ENCODE peak calls at places on chromosomes 5 and 9, in nine cellular contexts. S, E, G, B, H, I, J, L and O are unnamed samples.

GRCh38 chr9:19102181-19102630 is 498 bp downstream of the HAUS6 start:
- DNase-seq in S (peak), E (peak), G (peak), B (peak), H (peak), I (peak), J (no peak), L (no peak), O (peak)

GRCh38 chr5:102796481-102796880 is 41.4 kb downstream of the PAM start:
- DNase-seq in S (no peak), E (no peak), G (no peak), B (no peak), H (no peak), I (no peak), J (no peak), L (no peak), O (no peak)

GRCh38 chr9:131758972-131759647 is 19.2 kb upstream of the RAPGEF1 start:
- DNase-seq in S (no peak), E (no peak), G (no peak), B (no peak), H (no peak), I (no peak), J (no peak), L (no peak), O (no peak)

GRCh38 chr5:110840347-110840960 is 101.6 kb downstream of the SLC25A46 start:
- DNase-seq in S (no peak), E (no peak), G (peak), B (no peak), H (peak), I (no peak), J (no peak), L (no peak), O (no peak)

GRCh38 chr5:73312146-73312871 is 136.3 kb downstream of the FOXD1 start:
- DNase-seq in S (no peak), E (no peak), G (no peak), B (no peak), H (no peak), I (no peak), J (no peak), L (no peak), O (peak)

GRCh38 chr5:167160388-167160787 is 1131.1 kb upstream of the WWC1 start:
- DNase-seq in S (no peak), E (no peak), G (no peak), B (no peak), H (no peak), I (no peak), J (no peak), L (no peak), O (no peak)

GRCh38 chr9:126861707-126862460 is 1.4 kb downstream of the ZBTB34 start:
- DNase-seq in S (no peak), E (no peak), G (no peak), B (no peak), H (no peak), I (no peak), J (no peak), L (no peak), O (peak)

GRCh38 chr9:137540536-137540935 is 9.7 kb downstream of the PNPLA7 start:
- DNase-seq in S (no peak), E (no peak), G (no peak), B (no peak), H (no peak), I (no peak), J (no peak), L (no peak), O (no peak)

GRCh38 chr5:139340051-139340450 is 1.6 kb upstream of the PAIP2 start:
- DNase-seq in S (no peak), E (no peak), G (no peak), B (no peak), H (no peak), I (no peak), J (no peak), L (no peak), O (no peak)

GRCh38 chr5:74895906-74896305 is 29.7 kb upstream of the FAM169A start:
- DNase-seq in S (no peak), E (no peak), G (no peak), B (no peak), H (no peak), I (no peak), J (no peak), L (peak), O (no peak)

GRCh38 chr9:83062011-83062652 is 810 bp downstream of the RASEF start:
- DNase-seq in S (peak), E (peak), G (no peak), B (peak), H (peak), I (peak), J (no peak), L (no peak), O (no peak)

GRCh38 chr9:121277026-121277425 is 9.1 kb downstream of the GSN start:
- DNase-seq in S (no peak), E (no peak), G (no peak), B (no peak), H (no peak), I (no peak), J (no peak), L (no peak), O (no peak)

GRCh38 chr9:124780060-124780756 is 3.3 kb downstream of the OLFML2A start:
- DNase-seq in S (no peak), E (no peak), G (peak), B (no peak), H (no peak), I (no peak), J (no peak), L (no peak), O (no peak)

DNA sequence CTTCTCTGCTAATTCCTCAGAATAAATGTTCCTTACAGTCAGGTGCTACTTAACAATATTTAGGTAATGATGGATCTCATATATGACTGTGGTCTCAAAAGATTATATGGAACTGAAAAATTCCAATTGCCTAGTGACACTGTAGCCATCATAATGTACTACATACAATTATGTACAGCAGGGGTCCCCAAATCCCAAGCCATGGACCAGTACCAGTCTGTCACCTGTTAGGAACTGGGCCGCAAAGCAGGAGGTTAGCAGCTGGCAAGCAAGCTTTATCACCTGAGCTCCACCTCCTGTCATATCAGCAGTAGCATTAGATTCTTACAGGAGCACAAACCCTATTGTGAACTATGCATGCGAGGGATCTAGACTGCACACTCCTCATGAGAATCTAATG is 69.6 kb downstream of the NR2F1-AS1 start:
- DNase-seq in S (no peak), E (no peak), G (no peak), B (no peak), H (no peak), I (no peak), J (no peak), L (no peak), O (no peak)
- TF ChIP-seq CTCF in S (no peak), E (no peak), G (no peak), B (no peak), H (no peak), I (no peak), J (no peak), L (no peak), O (no peak)

DNA sequence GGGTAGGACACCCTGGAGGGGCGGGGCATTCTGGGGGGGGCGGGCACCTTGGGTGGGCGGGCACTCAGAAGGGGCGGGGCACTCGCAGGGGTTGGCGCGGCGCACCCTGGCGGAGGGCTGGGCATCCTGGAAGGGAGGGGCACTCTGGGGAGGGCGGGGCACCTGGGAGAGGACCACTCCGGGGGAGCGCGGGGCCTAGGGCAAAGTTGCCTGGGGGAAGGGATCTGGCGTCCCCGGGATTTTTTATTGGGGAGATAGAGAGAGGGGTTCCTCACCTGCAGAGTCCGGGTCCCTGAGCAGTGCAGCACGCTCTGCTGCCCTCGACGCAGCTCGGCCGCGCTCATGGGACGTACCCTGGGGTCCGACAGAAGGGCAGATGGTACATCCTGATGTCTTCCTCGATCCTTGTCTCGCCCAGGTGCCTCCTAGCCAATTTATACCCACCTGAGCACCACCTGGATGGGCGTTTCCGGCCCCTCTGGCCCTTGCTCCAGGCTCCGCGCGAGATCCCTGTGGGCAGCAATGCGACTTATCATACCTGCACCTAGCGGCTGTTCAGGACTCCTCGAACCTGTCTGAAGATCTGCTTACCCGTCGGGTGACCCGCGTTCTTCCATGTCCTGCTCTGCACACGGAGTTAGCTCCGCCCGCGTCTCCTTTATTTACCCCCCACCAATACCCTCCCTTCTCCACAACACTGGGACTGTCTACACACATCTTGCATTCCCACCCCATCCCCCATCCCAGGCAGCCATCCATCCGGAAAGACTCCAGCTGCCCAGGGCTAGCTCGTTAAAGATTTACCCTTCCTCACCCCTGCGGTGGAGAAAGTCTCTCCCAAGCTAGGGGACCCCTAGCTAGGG is at the start of gene KIF12:
- DNase-seq in S (peak), E (peak), G (no peak), B (peak), H (peak), I (peak), J (peak), L (no peak), O (peak)
- TF ChIP-seq CTCF in S (no peak), E (no peak), G (no peak), B (no peak), H (no peak), I (no peak), J (no peak), L (no peak), O (no peak)

GRCh38 chr9:92247981-92248380 is 45.5 kb downstream of the IARS1 start:
- DNase-seq in S (no peak), E (no peak), G (no peak), B (no peak), H (no peak), I (no peak), J (no peak), L (no peak), O (no peak)

GRCh38 chr9:92247296-92247695 is 46.2 kb downstream of the IARS1 start:
- DNase-seq in S (no peak), E (no peak), G (no peak), B (no peak), H (no peak), I (no peak), J (no peak), L (no peak), O (no peak)

GRCh38 chr9:92245005-92245797 is 48.3 kb downstream of the IARS1 start:
- DNase-seq in S (no peak), E (no peak), G (no peak), B (no peak), H (no peak), I (no peak), J (no peak), L (no peak), O (no peak)

GRCh38 chr9:92242115-92242778 is 51.2 kb downstream of the IARS1 start:
- DNase-seq in S (peak), E (no peak), G (no peak), B (peak), H (no peak), I (no peak), J (no peak), L (no peak), O (no peak)

GRCh38 chr9:92242779-92243136 is 50.7 kb downstream of the IARS1 start:
- DNase-seq in S (no peak), E (no peak), G (no peak), B (no peak), H (no peak), I (no peak), J (no peak), L (no peak), O (no peak)
- TF ChIP-seq CTCF in S (no peak), E (no peak), G (no peak), B (no peak), H (no peak), I (no peak), J (no peak), L (no peak), O (no peak)

GRCh38 chr5:155050384-155051019 is 36.9 kb downstream of the KIF4B start:
- DNase-seq in S (no peak), E (no peak), G (no peak), B (no peak), H (no peak), I (no peak), J (no peak), L (no peak), O (no peak)

GRCh38 chr5:155052532-155052931 is 39.0 kb downstream of the KIF4B start:
- DNase-seq in S (no peak), E (no peak), G (no peak), B (no peak), H (no peak), I (no peak), J (no peak), L (no peak), O (no peak)

GRCh38 chr5:155046591-155046990 is 33.0 kb downstream of the KIF4B start:
- DNase-seq in S (no peak), E (no peak), G (no peak), B (no peak), H (no peak), I (no peak), J (no peak), L (no peak), O (no peak)

GRCh38 chr5:155047818-155048217 is 34.3 kb downstream of the KIF4B start:
- DNase-seq in S (no peak), E (no peak), G (no peak), B (no peak), H (no peak), I (no peak), J (no peak), L (no peak), O (no peak)

GRCh38 chr5:155049569-155050383 is 36.2 kb downstream of the KIF4B start:
- DNase-seq in S (no peak), E (peak), G (no peak), B (peak), H (no peak), I (peak), J (no peak), L (no peak), O (no peak)
- TF ChIP-seq CTCF in S (no peak), E (peak), G (no peak), B (peak), H (no peak), I (peak), J (no peak), L (no peak), O (no peak)

GRCh38 chr9:130172858-130173461 is 756 bp downstream of the NCS1 start:
- DNase-seq in S (no peak), E (peak), G (peak), B (peak), H (no peak), I (peak), J (no peak), L (no peak), O (peak)
- TF ChIP-seq CTCF in S (no peak), E (no peak), G (no peak), B (no peak), H (no peak), I (no peak), J (no peak), L (no peak), O (no peak)

GRCh38 chr9:84669008-84669292 is 579 bp upstream of the NTRK2 start:
- DNase-seq in S (peak), E (no peak), G (no peak), B (no peak), H (no peak), I (no peak), J (no peak), L (no peak), O (no peak)

GRCh38 chr9:84670106-84670800 is 724 bp downstream of the NTRK2 start:
- DNase-seq in S (peak), E (peak), G (no peak), B (peak), H (peak), I (peak), J (peak), L (peak), O (no peak)

GRCh38 chr9:84669293-84670105 is at the start of gene NTRK2:
- DNase-seq in S (peak), E (peak), G (no peak), B (peak), H (peak), I (peak), J (peak), L (peak), O (peak)

GRCh38 chr9:84668204-84669007 is 1.1 kb upstream of the NTRK2 start:
- DNase-seq in S (peak), E (peak), G (no peak), B (peak), H (peak), I (peak), J (peak), L (peak), O (peak)

GRCh38 chr9:84667571-84668203 is 1.8 kb upstream of the NTRK2 start:
- DNase-seq in S (peak), E (peak), G (no peak), B (peak), H (no peak), I (peak), J (no peak), L (peak), O (peak)
- TF ChIP-seq CTCF in S (peak), E (peak), G (no peak), B (peak), H (no peak), I (no peak), J (peak), L (peak), O (no peak)